ENCODE peak calls at places on chromosomes 16 and 17, in six cellular contexts. R, M, D, O, W and L are unnamed samples.

GRCh38 chr17:3030096-3030495 is 33.3 kb downstream of the OR1D5 start:
- DNase-seq in R (no peak), M (no peak), D (no peak), O (peak; percentile 84), W (no peak), L (peak; percentile 7)

GRCh38 chr17:45248132-45248936 is 13.6 kb downstream of the SPATA32 start:
- DNase-seq in R (peak; percentile 7), M (peak; percentile 85), D (peak; percentile 73), O (no peak), W (peak; percentile 85), L (peak; percentile 25)

GRCh38 chr16:28981517-28981916 is 3.3 kb upstream of the LAT start:
- DNase-seq in R (no peak), M (no peak), D (peak; percentile 79), O (no peak), W (peak; percentile 79), L (no peak)

GRCh38 chr16:4675864-4676786 is 17.2 kb upstream of the NUDT16L1 start:
- DNase-seq in R (no peak), M (peak; percentile 88), D (peak; percentile 47), O (no peak), W (peak; percentile 81), L (no peak)

GRCh38 chr17:50560931-50561750 is 626 bp downstream of the CACNA1G start:
- DNase-seq in R (no peak), M (no peak), D (no peak), O (no peak), W (no peak), L (no peak)

GRCh38 chr16:4402439-4403132 is 13.8 kb downstream of the CORO7 start:
- DNase-seq in R (peak; percentile 24), M (peak; percentile 91), D (peak; percentile 90), O (peak; percentile 73), W (peak; percentile 80), L (peak; percentile 53)

GRCh38 chr17:48603959-48604769 is 622 bp downstream of the HOXB6 start:
- DNase-seq in R (no peak), M (peak; percentile 88), D (peak; percentile 72), O (no peak), W (no peak), L (peak; percentile 85)

GRCh38 chr17:34486781-34487180 is 92.6 kb upstream of the TMEM132E start:
- DNase-seq in R (no peak), M (no peak), D (no peak), O (no peak), W (no peak), L (no peak)

GRCh38 chr17:30321314-30321713 is 12.5 kb downstream of the TMIGD1 start:
- DNase-seq in R (peak; percentile 90), M (peak; percentile 16), D (no peak), O (no peak), W (no peak), L (no peak)

GRCh38 chr16:66131156-66131807 is 235.2 kb upstream of the CDH5 start:
- DNase-seq in R (no peak), M (peak; percentile 63), D (no peak), O (peak; percentile 25), W (no peak), L (peak; percentile 84)

GRCh38 chr16:82067042-82067809 is 32.2 kb downstream of the HSD17B2 start:
- DNase-seq in R (no peak), M (no peak), D (no peak), O (peak; percentile 26), W (no peak), L (peak; percentile 86)

GRCh38 chr17:78933025-78933958 is 8.1 kb upstream of the TIMP2 start:
- DNase-seq in R (no peak), M (peak; percentile 97), D (peak; percentile 53), O (peak; percentile 95), W (peak; percentile 57), L (peak; percentile 99)

GRCh38 chr17:82272495-82273326 is 789 bp downstream of the CSNK1D start:
- DNase-seq in R (no peak), M (peak; percentile 75), D (no peak), O (no peak), W (peak; percentile 49), L (no peak)

GRCh38 chr16:81319221-81319912 is 4.6 kb downstream of the GAN start:
- DNase-seq in R (no peak), M (peak; percentile 79), D (peak; percentile 32), O (peak; percentile 79), W (no peak), L (peak; percentile 94)

GRCh38 chr17:44989552-44990138 is 21.5 kb upstream of the C1QL1 start:
- DNase-seq in R (no peak), M (no peak), D (no peak), O (no peak), W (no peak), L (no peak)

GRCh38 chr16:88004391-88004790 is 53.2 kb downstream of the BANP start:
- DNase-seq in R (no peak), M (no peak), D (no peak), O (no peak), W (no peak), L (no peak)

GRCh38 chr17:38898812-38899348 is 26.5 kb upstream of the LASP1NB start:
- DNase-seq in R (no peak), M (no peak), D (no peak), O (no peak), W (peak; percentile 93), L (peak; percentile 53)

GRCh38 chr17:63932008-63932561 is at the start of gene CD79B:
- DNase-seq in R (no peak), M (no peak), D (no peak), O (no peak), W (peak; percentile 65), L (no peak)

GRCh38 chr17:3845361-3845753 is 689 bp downstream of the NCBP3 start:
- DNase-seq in R (peak; percentile 42), M (no peak), D (peak; percentile 50), O (peak; percentile 13), W (peak; percentile 69), L (no peak)

GRCh38 chr16:54511181-54511731 is 224.7 kb upstream of the IRX3 start:
- DNase-seq in R (no peak), M (no peak), D (no peak), O (peak; percentile 93), W (no peak), L (no peak)

GRCh38 chr17:7748098-7748775 is 30.7 kb downstream of the DNAH2 start:
- DNase-seq in R (no peak), M (peak; percentile 84), D (peak; percentile 33), O (peak; percentile 92), W (no peak), L (peak; percentile 86)